ENCODE peak calls at places on chromosomes 3 and 15, in ten cellular contexts. L is hepatocyte, T is uterus, U is pancreas, E is foreskin keratinocyte, Q is heart right ventricle, Y is tibial artery, V is endothelial cell of umbilical vein, S is IMR-90, N is SK-N-SH. O is an unnamed sample.

GRCh38 chr3:177802151-177802900 is 605.0 kb upstream of the TBL1XR1 start:
- DNase-seq in L (no peak), T (no peak), U (no peak), E (no peak), Q (no peak), Y (no peak), V (no peak), S (peak), N (no peak), O (no peak)

GRCh38 chr3:138078901-138079344 is 36.5 kb downstream of the DZIP1L start:
- DNase-seq in L (peak), T (no peak), U (no peak), E (peak), Q (no peak), Y (no peak), V (no peak), S (peak), N (no peak), O (peak)

GRCh38 chr3:195196266-195196665 is 74.7 kb downstream of the XXYLT1 start:
- DNase-seq in L (no peak), T (no peak), U (no peak), E (no peak), Q (no peak), Y (no peak), V (peak), S (peak), N (peak), O (peak)

GRCh38 chr3:160005004-160005403 is 16.4 kb downstream of the IL12A start:
- DNase-seq in L (no peak), T (no peak), U (no peak), E (no peak), Q (no peak), Y (no peak), V (no peak), S (no peak), N (no peak), O (no peak)

GRCh38 chr3:16849240-16849639 is 35.5 kb upstream of the PLCL2 start:
- DNase-seq in L (no peak), T (peak), U (no peak), E (no peak), Q (peak), Y (peak), V (peak), S (peak), N (no peak), O (no peak)

GRCh38 chr3:9970020-9970652 is 16.5 kb downstream of the EMC3 start:
- DNase-seq in L (no peak), T (no peak), U (no peak), E (peak), Q (no peak), Y (no peak), V (peak), S (peak), N (no peak), O (no peak)

GRCh38 chr3:188306435-188306980 is 152.6 kb downstream of the LPP start:
- DNase-seq in L (no peak), T (no peak), U (no peak), E (no peak), Q (no peak), Y (no peak), V (no peak), S (no peak), N (no peak), O (no peak)

GRCh38 chr3:195394024-195394423 is 48.8 kb downstream of the ACAP2 start:
- DNase-seq in L (no peak), T (no peak), U (no peak), E (no peak), Q (no peak), Y (no peak), V (no peak), S (no peak), N (no peak), O (no peak)

GRCh38 chr3:178182337-178182761 is 353.9 kb upstream of the KCNMB2 start:
- DNase-seq in L (no peak), T (no peak), U (peak), E (no peak), Q (no peak), Y (no peak), V (no peak), S (no peak), N (peak), O (no peak)

GRCh38 chr15:57172925-57173324 is 203.4 kb upstream of the CGNL1 start:
- DNase-seq in L (no peak), T (no peak), U (no peak), E (no peak), Q (no peak), Y (no peak), V (peak), S (peak), N (no peak), O (no peak)

GRCh38 chr3:149368850-149369497 is 8.5 kb downstream of the TM4SF1 start:
- DNase-seq in L (no peak), T (no peak), U (no peak), E (no peak), Q (no peak), Y (no peak), V (peak), S (no peak), N (no peak), O (no peak)

GRCh38 chr3:49842843-49843242 is 13.5 kb downstream of the TRAIP start:
- DNase-seq in L (peak), T (no peak), U (no peak), E (no peak), Q (no peak), Y (no peak), V (no peak), S (no peak), N (no peak), O (no peak)

GRCh38 chr3:49839193-49839809 is 17.1 kb downstream of the TRAIP start:
- DNase-seq in L (peak), T (peak), U (peak), E (no peak), Q (peak), Y (peak), V (peak), S (peak), N (peak), O (peak)

GRCh38 chr3:49840371-49840770 is 16.0 kb downstream of the TRAIP start:
- DNase-seq in L (no peak), T (peak), U (no peak), E (no peak), Q (peak), Y (no peak), V (no peak), S (no peak), N (no peak), O (no peak)

GRCh38 chr3:49841806-49842205 is 14.6 kb downstream of the TRAIP start:
- DNase-seq in L (no peak), T (no peak), U (no peak), E (no peak), Q (no peak), Y (no peak), V (no peak), S (no peak), N (no peak), O (no peak)

GRCh38 chr3:49841126-49841525 is 15.2 kb downstream of the TRAIP start:
- DNase-seq in L (peak), T (no peak), U (no peak), E (no peak), Q (no peak), Y (no peak), V (peak), S (no peak), N (no peak), O (no peak)
- TF ChIP-seq CTCF in L (peak), T (no peak), U (no peak), E (peak), Q (no peak), Y (no peak), V (peak), S (peak), N (peak), O (no peak)

GRCh38 chr15:65366122-65366892 is 11.5 kb downstream of the IGDCC3 start:
- DNase-seq in L (no peak), T (no peak), U (no peak), E (no peak), Q (no peak), Y (no peak), V (no peak), S (no peak), N (no peak), O (no peak)

GRCh38 chr15:65369148-65369547 is 8.7 kb downstream of the IGDCC3 start:
- DNase-seq in L (no peak), T (no peak), U (no peak), E (no peak), Q (no peak), Y (no peak), V (no peak), S (no peak), N (no peak), O (no peak)

GRCh38 chr15:65368646-65369045 is 9.2 kb downstream of the IGDCC3 start:
- DNase-seq in L (no peak), T (no peak), U (no peak), E (no peak), Q (no peak), Y (no peak), V (no peak), S (no peak), N (no peak), O (no peak)

GRCh38 chr15:65369651-65370050 is 8.2 kb downstream of the IGDCC3 start:
- DNase-seq in L (no peak), T (no peak), U (no peak), E (no peak), Q (no peak), Y (no peak), V (no peak), S (no peak), N (no peak), O (no peak)

GRCh38 chr15:65368300-65368617 is 9.5 kb downstream of the IGDCC3 start:
- DNase-seq in L (no peak), T (no peak), U (no peak), E (no peak), Q (peak), Y (no peak), V (no peak), S (no peak), N (peak), O (no peak)
- H3K27ac ChIP-seq in L (peak), T (no peak), U (no peak), E (no peak), Q (no peak), Y (no peak), V (no peak), S (no peak), N (no peak), O (no peak)

DNA sequence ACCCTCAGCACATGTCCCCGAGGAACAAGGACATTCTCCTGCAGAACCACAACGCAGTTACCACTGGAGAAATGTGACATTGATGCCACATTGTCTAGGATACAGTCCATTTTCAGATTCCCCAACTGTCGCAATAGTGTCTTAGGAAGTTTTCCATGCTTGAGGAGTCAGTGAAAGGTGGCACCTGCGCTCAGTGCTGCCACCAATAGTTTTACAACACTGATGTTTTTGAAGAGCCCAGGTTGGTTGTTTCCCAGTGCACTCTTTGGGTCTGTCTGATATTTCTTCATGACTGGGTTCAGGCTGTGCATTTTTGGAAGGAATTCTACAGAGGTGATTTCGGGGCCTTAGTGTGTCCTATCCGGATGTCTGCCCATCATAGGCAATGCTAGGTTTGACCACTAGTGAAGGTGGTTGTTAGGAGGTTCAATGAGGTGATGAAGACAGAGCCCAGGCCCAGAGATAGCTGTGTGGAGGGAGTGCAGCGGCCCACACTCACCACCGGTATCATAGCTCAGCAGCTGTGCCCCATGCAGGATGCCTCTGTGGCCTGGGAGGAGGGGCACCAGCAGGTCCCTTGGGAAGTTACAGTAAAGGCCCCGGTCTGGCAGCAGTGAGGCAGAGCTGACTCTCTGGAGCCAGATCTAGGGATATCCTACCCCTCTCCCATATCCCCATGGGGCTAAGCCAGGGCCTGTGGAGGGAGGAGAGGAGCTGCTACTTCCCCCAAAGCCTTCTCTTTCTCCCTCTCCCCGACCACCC is 96.6 kb downstream of the DNAJB8 start:
- DNase-seq in L (no peak), T (no peak), U (peak), E (no peak), Q (no peak), Y (no peak), V (no peak), S (no peak), N (no peak), O (no peak)
- TF ChIP-seq CTCF in L (no peak), T (no peak), U (no peak), E (no peak), Q (no peak), Y (no peak), V (no peak), S (no peak), N (no peak), O (no peak)

DNA sequence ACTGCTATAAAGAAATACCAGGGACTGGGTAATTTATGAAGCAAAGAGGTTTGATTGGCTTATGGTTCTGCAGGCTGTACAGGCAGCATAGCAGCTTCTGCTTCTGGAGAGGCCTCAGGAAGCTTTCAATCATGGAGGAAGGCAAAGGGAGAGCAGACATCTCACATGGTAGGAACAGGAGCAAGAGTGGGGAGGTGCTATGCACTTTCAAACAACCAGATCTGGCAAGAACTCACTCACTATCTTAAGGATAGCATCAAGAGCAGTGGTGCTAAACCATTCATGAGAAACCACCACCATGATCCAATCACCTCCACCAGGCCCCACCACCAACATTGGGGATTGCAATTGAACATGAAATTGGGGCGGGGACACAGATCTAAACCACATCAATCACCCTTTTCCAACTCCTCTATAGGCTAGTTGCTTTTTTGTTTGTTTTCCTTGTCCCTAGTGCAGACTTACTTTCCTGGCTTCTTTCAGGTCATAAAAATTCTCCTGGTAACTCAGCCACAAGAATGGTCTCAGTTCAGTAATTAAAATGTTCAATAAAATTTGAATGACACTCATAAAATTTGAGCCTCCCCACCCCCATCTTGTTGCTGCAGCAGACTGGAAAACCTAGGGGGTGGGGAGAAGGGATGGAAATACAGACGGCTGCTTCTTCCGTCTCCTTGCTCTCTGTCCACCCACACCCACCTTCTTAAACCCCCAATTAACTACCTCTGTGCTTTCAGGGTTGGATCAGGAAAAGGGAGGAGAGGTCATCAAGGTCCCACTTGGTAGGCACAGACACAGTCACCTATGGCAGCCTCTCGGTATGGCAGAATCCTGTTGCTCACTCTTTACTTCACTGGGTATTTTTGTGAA is 16.3 kb upstream of the TIPARP start:
- DNase-seq in L (no peak), T (no peak), U (no peak), E (no peak), Q (no peak), Y (no peak), V (no peak), S (no peak), N (no peak), O (no peak)
- H3K27ac ChIP-seq in L (no peak), T (no peak), U (no peak), E (no peak), Q (no peak), Y (no peak), V (no peak), S (no peak), N (no peak), O (no peak)

GRCh38 chr15:51367322-51367976 is 26.0 kb downstream of the GLDN start:
- DNase-seq in L (peak), T (no peak), U (no peak), E (no peak), Q (no peak), Y (no peak), V (no peak), S (no peak), N (no peak), O (no peak)
- TF ChIP-seq CTCF in L (no peak), T (no peak), U (no peak), E (no peak), Q (no peak), Y (no peak), V (no peak), S (no peak), N (no peak), O (no peak)

DNA sequence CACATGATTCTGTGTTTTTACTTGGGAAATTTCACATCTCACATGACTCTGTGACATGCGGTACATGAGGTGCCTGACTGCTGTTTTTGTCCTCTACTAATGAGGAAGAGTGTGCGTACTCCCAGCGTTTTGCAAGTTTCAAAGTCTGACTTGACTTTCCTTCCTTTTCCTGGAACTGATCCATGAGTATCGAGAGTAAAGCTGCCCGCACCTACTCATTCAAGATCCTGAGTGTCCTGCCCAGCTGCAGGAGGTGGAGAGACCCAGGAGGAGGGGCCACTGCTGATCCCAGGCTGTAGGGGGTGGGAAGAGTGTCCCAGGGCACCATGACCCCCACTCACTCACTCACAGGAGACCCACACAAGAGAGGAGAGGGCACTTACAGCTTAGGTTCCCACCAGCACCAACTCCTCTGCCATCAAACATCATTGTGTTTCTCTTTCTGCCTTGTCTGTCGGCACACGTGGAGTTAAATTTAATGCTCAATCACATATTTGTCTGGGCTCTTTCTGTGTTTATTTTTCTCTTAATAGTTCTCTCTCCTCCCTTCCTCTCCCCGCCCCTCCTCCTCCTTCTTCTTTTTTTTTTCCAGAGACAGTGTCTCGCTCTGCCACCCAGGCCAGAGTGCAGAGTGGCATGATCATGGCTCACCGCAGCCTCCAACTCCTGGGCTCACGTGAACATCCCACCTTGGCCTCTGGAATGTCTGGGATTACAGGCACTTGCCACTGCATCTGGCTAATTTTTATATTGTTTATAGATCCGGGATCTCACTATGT is 1.4 kb downstream of the CCR5AS start:
- DNase-seq in L (peak), T (no peak), U (no peak), E (no peak), Q (no peak), Y (peak), V (peak), S (peak), N (no peak), O (no peak)
- H3K27ac ChIP-seq in L (peak), T (peak), U (no peak), E (no peak), Q (peak), Y (peak), V (peak), S (no peak), N (no peak), O (no peak)

GRCh38 chr3:23294770-23295387 is 91.8 kb downstream of the UBE2E2 start:
- DNase-seq in L (no peak), T (no peak), U (no peak), E (no peak), Q (no peak), Y (no peak), V (no peak), S (no peak), N (no peak), O (no peak)
- TF ChIP-seq CTCF in L (no peak), T (no peak), U (no peak), E (no peak), Q (no peak), Y (no peak), V (no peak), S (no peak), N (no peak), O (no peak)

DNA sequence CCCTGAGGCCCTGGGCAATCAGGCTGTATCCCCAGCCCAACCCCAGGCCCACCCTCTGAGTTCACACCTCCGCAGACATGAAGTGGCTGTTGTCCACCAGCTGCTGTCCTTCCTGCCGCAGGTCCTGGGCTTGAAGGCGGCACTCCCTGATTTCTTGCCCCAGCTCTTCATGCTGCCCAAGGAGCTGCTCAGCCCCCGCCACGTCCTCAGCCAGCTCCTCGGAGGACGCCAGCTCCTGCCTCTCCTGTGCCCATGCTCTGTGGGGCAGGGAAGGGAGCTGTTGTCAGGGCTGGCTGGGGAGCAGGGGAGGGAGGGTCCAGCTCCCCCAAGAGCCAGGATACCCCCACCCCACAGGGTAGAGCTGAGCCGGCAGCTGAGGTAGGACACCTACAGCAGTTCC is 14.5 kb downstream of the PLA2G4B start:
- DNase-seq in L (no peak), T (no peak), U (no peak), E (no peak), Q (no peak), Y (no peak), V (no peak), S (no peak), N (no peak), O (no peak)
- H3K27ac ChIP-seq in L (no peak), T (no peak), U (no peak), E (no peak), Q (no peak), Y (no peak), V (no peak), S (no peak), N (no peak), O (no peak)

O was measured in RWPE1.